ENCODE peak calls at places on chromosome 4, in ten cellular contexts. N, O, I, H, Q, G, J, M, P and K are unnamed samples.

GRCh38 chr4:75495489-75495888 is 18.7 kb downstream of the RCHY1 start:
- DNase-seq in N (no peak), O (no peak), I (no peak), H (no peak), Q (no peak), G (no peak), J (no peak), M (no peak), P (no peak), K (no peak)

GRCh38 chr4:69497081-69497480 is 1.4 kb upstream of the UGT2B4 start:
- DNase-seq in N (no peak), O (no peak), I (no peak), H (no peak), Q (no peak), G (no peak), J (no peak), M (no peak), P (peak; percentile 39), K (peak; percentile 46)

GRCh38 chr4:52201705-52202104 is 150.6 kb downstream of the SPATA18 start:
- DNase-seq in N (no peak), O (no peak), I (no peak), H (no peak), Q (no peak), G (no peak), J (no peak), M (no peak), P (no peak), K (no peak)

GRCh38 chr4:40264497-40264896 is 67.7 kb downstream of the RHOH start:
- DNase-seq in N (no peak), O (peak; percentile 69), I (no peak), H (no peak), Q (peak; percentile 82), G (no peak), J (no peak), M (no peak), P (peak; percentile 79), K (peak; percentile 78)

GRCh38 chr4:94410678-94411206 is 41.0 kb upstream of the PDLIM5 start:
- DNase-seq in N (no peak), O (no peak), I (peak; percentile 91), H (peak; percentile 26), Q (peak; percentile 97), G (no peak), J (no peak), M (peak; percentile 64), P (peak; percentile 71), K (peak; percentile 50)

GRCh38 chr4:39636786-39637185 is 1.9 kb downstream of the SMIM14 start:
- DNase-seq in N (no peak), O (peak; percentile 31), I (no peak), H (no peak), Q (peak; percentile 53), G (no peak), J (no peak), M (no peak), P (peak; percentile 47), K (peak; percentile 58)

GRCh38 chr4:45120163-45120562 is 393.8 kb upstream of the GNPDA2 start:
- DNase-seq in N (peak; percentile 18), O (no peak), I (no peak), H (no peak), Q (no peak), G (no peak), J (no peak), M (no peak), P (no peak), K (peak; percentile 11)

GRCh38 chr4:52714597-52715254 is 36.5 kb downstream of the ERVMER34-1 start:
- DNase-seq in N (no peak), O (no peak), I (no peak), H (no peak), Q (no peak), G (no peak), J (peak; percentile 55), M (no peak), P (no peak), K (peak; percentile 27)

GRCh38 chr4:6424425-6424824 is 48.0 kb downstream of the PPP2R2C start:
- DNase-seq in N (no peak), O (no peak), I (no peak), H (no peak), Q (no peak), G (no peak), J (no peak), M (no peak), P (no peak), K (no peak)

GRCh38 chr4:6425911-6426310 is 46.5 kb downstream of the PPP2R2C start:
- DNase-seq in N (no peak), O (no peak), I (no peak), H (no peak), Q (no peak), G (no peak), J (no peak), M (no peak), P (no peak), K (no peak)

GRCh38 chr4:6425336-6425735 is 47.1 kb downstream of the PPP2R2C start:
- DNase-seq in N (peak; percentile 27), O (no peak), I (no peak), H (no peak), Q (no peak), G (no peak), J (no peak), M (no peak), P (no peak), K (no peak)

GRCh38 chr4:6426571-6427438 is 45.6 kb downstream of the PPP2R2C start:
- DNase-seq in N (no peak), O (no peak), I (no peak), H (no peak), Q (no peak), G (no peak), J (no peak), M (no peak), P (no peak), K (no peak)

DNA sequence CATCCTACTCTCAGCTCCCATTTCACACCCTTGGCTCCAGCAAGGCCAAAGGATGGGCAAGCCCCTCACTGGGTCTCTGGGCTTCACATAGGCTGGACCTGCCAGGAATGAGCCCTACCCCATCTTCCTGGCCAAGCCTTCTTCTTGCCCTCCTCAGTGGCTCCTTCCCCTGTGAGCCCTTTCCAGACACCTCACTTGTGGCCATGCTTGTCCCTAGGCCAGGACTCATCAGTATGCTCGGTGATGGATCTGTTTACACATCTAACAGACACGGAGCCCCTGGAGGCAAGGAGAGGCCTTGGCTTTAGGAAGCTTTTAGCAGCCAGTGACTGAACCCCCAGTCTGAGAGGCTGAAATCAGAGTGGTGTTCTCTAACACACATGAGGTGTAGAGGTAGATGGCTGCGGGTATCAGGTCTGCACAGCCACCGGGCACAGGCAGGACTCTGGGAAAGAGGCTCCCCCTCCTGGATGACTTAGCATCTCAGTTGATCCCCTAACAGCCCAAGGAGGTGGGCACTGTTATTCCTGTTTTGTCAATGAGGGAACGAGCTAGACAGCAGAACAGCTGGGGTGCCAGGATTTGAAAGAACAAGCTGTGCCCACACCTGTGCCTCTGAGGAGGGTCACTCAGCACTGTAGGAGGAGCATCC is 44.8 kb downstream of the PPP2R2C start:
- DNase-seq in N (no peak), O (no peak), I (no peak), H (no peak), Q (no peak), G (no peak), J (no peak), M (no peak), P (no peak), K (no peak)
- TF ChIP-seq CTCF in N (no peak), O (no peak), I (no peak), H (no peak), Q (no peak), G (no peak), J (no peak), M (no peak), P (no peak), K (no peak)

DNA sequence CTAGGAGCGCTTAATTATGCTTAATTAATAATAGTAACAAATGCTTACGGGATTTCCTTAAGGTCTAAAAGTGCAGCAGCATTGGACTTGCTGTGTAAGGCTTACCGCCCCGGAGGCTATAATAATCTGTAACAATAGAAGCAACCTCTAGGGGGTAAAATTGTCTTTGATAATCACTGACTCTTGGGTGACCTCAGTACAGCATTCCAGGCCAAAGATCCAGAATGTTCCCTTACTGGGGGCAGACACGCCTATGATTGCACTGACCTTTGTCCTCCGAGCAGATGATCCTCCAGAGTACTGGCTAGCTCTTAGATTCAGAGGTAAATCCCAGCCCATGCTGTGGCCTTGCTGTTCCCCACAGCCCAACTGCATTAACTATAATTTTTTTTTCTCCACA is 16.5 kb downstream of the LSM6 start:
- DNase-seq in N (no peak), O (no peak), I (no peak), H (no peak), Q (peak; percentile 13), G (peak; percentile 54), J (no peak), M (no peak), P (peak; percentile 24), K (peak; percentile 8)
- TF ChIP-seq CTCF in N (no peak), O (no peak), I (no peak), H (no peak), Q (no peak), G (no peak), J (no peak), M (peak; percentile 13), P (no peak), K (peak; percentile 12)

DNA sequence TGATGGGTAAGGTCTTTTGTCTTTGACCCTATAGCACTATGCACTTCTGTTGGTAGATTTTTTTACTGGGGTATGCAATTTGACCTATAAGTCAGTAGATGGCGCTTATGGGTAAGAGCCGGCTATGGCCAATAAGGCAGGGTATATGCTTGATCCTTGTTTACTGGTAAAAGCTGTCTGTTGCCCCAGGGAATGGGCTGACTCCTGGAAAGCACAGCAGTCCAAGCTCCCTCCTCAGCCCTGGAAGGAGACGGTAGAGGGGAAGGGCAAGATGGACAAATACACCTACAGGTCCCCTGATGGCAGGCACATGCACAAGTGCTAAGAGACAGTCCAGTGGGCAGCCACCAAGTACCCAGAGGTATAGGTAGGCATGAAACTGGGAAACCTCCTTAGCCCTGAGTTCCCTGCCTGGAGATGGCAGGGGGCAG is 63.7 kb downstream of the ADAMTS3 start:
- DNase-seq in N (peak; percentile 29), O (peak; percentile 58), I (no peak), H (no peak), Q (peak; percentile 65), G (no peak), J (no peak), M (no peak), P (peak; percentile 73), K (peak; percentile 82)
- TF ChIP-seq CTCF in N (no peak), O (peak; percentile 78), I (peak; percentile 46), H (no peak), Q (peak; percentile 85), G (peak; percentile 54), J (peak; percentile 40), M (peak; percentile 29), P (peak; percentile 89), K (peak; percentile 85)

GRCh38 chr4:79574741-79575451 is 166.9 kb upstream of the GK2 start:
- DNase-seq in N (no peak), O (no peak), I (no peak), H (no peak), Q (no peak), G (no peak), J (no peak), M (no peak), P (no peak), K (no peak)

GRCh38 chr4:79575709-79576479 is 167.9 kb upstream of the GK2 start:
- DNase-seq in N (no peak), O (no peak), I (peak; percentile 70), H (no peak), Q (no peak), G (peak; percentile 21), J (no peak), M (no peak), P (peak; percentile 8), K (no peak)

GRCh38 chr4:79578613-79579012 is 170.6 kb upstream of the GK2 start:
- DNase-seq in N (no peak), O (no peak), I (no peak), H (no peak), Q (no peak), G (no peak), J (no peak), M (no peak), P (no peak), K (no peak)

GRCh38 chr4:79576480-79576803 is 168.4 kb upstream of the GK2 start:
- DNase-seq in N (peak; percentile 10), O (peak; percentile 18), I (no peak), H (no peak), Q (peak; percentile 56), G (no peak), J (peak; percentile 3), M (no peak), P (peak; percentile 57), K (peak; percentile 59)
- TF ChIP-seq CTCF in N (peak; percentile 13), O (peak; percentile 36), I (peak; percentile 39), H (peak; percentile 40), Q (peak; percentile 61), G (peak; percentile 31), J (no peak), M (peak; percentile 12), P (peak; percentile 71), K (peak; percentile 69)